ENCODE peak calls at places on chromosomes 12 and 14, in four cellular contexts. T, W, D and O are unnamed samples.

GRCh38 chr12:42237052-42237852 is 796 bp downstream of the YAF2 start:
- DNase-seq in T (peak; percentile 55), W (peak; percentile 64), D (peak; percentile 73), O (peak; percentile 90)

GRCh38 chr14:104326848-104327247 is 188.5 kb downstream of the KIF26A start:
- DNase-seq in T (no peak), W (no peak), D (no peak), O (no peak)

GRCh38 chr14:22472935-22473854 is 115.8 kb downstream of the DAD1 start:
- DNase-seq in T (peak; percentile 53), W (peak; percentile 40), D (no peak), O (no peak)

GRCh38 chr12:33438890-33439586 is 581 bp downstream of the SYT10 start:
- DNase-seq in T (no peak), W (no peak), D (peak; percentile 12), O (no peak)

GRCh38 chr12:13727707-13728147 is 253.7 kb downstream of the GRIN2B start:
- DNase-seq in T (no peak), W (no peak), D (no peak), O (no peak)

GRCh38 chr12:131164096-131164872 is 210.6 kb downstream of the ADGRD1 start:
- DNase-seq in T (no peak), W (no peak), D (no peak), O (no peak)

GRCh38 chr14:37036669-37037341 is 135.6 kb downstream of the SLC25A21 start:
- DNase-seq in T (no peak), W (no peak), D (no peak), O (peak; percentile 11)

GRCh38 chr12:49389092-49389703 is 21.9 kb downstream of the SPATS2 start:
- DNase-seq in T (peak; percentile 27), W (no peak), D (no peak), O (peak; percentile 64)

GRCh38 chr12:14833952-14834351 is 9.4 kb downstream of the ART4 start:
- DNase-seq in T (no peak), W (no peak), D (no peak), O (no peak)

GRCh38 chr14:98210045-98210678 is 1061.8 kb downstream of the BCL11B start:
- DNase-seq in T (no peak), W (no peak), D (no peak), O (no peak)

GRCh38 chr14:66345986-66346385 is 140.2 kb upstream of the CCDC196 start:
- DNase-seq in T (no peak), W (no peak), D (no peak), O (no peak)

GRCh38 chr14:51677738-51678137 is 26.0 kb downstream of the FRMD6 start:
- DNase-seq in T (no peak), W (no peak), D (no peak), O (no peak)

GRCh38 chr14:51677276-51677675 is 25.6 kb downstream of the FRMD6 start:
- DNase-seq in T (no peak), W (no peak), D (no peak), O (no peak)

GRCh38 chr14:51676549-51676948 is 24.8 kb downstream of the FRMD6 start:
- DNase-seq in T (no peak), W (no peak), D (no peak), O (no peak)

GRCh38 chr14:51668870-51669269 is 17.2 kb downstream of the FRMD6 start:
- DNase-seq in T (no peak), W (no peak), D (no peak), O (no peak)

GRCh38 chr14:51674294-51675002 is 22.7 kb downstream of the FRMD6 start:
- DNase-seq in T (no peak), W (no peak), D (no peak), O (no peak)
- H3K4me3 ChIP-seq in T (no peak overlapping the region), W (no peak overlapping the region), D (no peak overlapping the region), O (no peak overlapping the region)

GRCh38 chr14:73774244-73774575 is 60.0 kb upstream of the PNMA1 start:
- DNase-seq in T (no peak), W (no peak), D (no peak), O (no peak)

GRCh38 chr14:73774671-73775070 is 60.5 kb upstream of the PNMA1 start:
- DNase-seq in T (no peak), W (no peak), D (no peak), O (no peak)

GRCh38 chr14:73770977-73771847 is 57.0 kb upstream of the PNMA1 start:
- DNase-seq in T (no peak), W (no peak), D (no peak), O (no peak)

GRCh38 chr14:73773441-73774243 is 59.5 kb upstream of the PNMA1 start:
- DNase-seq in T (no peak), W (no peak), D (no peak), O (no peak)

GRCh38 chr14:73771848-73772705 is 57.9 kb upstream of the PNMA1 start:
- DNase-seq in T (no peak), W (peak; percentile 74), D (peak; percentile 79), O (peak; percentile 76)
- TF ChIP-seq CTCF in T (no peak), W (no peak), D (no peak), O (no peak)

GRCh38 chr14:92436115-92436776 is 77.3 kb upstream of the RIN3 start:
- DNase-seq in T (no peak), W (no peak), D (no peak), O (no peak)
- H3K27me3 ChIP-seq in T (no peaks in the 10 kb centered on the region), W (no peaks in the 10 kb centered on the region), D (no peaks in the 10 kb centered on the region), O (peaks cover 3% of the 10 kb centered on the region)

DNA sequence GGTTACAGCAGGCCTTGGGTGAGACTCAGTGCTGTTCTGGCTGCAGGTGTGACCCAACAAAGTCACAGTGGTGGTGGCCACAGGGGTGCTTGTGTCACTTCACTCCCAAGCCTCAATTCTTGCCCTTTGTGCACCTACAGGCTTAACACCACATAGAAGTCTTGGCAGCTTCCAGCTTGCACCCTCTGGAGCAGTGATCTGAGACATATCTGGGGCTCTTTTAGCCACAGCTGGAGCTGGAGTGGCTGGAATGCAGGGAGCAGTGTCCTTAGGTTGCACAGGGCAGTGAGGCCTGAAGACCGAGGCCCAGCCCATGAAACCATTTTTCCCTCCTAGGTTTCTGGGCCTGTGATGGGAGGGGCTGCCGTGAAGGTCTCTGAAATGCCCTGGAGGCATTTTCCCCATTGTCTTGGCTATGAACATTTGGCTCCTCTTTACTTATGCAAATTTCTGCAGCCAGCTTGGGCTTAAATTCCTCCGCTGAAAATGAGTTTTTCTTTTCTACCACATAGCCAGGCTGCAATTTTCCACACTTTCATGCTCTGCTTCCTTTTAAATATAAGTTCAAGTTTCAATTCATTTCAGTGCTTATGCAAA is 37.7 kb downstream of the ADAM21 start:
- DNase-seq in T (no peak), W (no peak), D (no peak), O (no peak)
- H3K4me3 ChIP-seq in T (no peak overlapping the region), W (no peak overlapping the region), D (no peak overlapping the region), O (no peak overlapping the region)

GRCh38 chr12:125125271-125125670 is 60.0 kb downstream of the AACS start:
- DNase-seq in T (no peak), W (no peak), D (no peak), O (no peak)

GRCh38 chr12:125120566-125120965 is 55.3 kb downstream of the AACS start:
- DNase-seq in T (no peak), W (no peak), D (no peak), O (no peak)

GRCh38 chr12:125124320-125124966 is 59.2 kb downstream of the AACS start:
- DNase-seq in T (no peak), W (no peak), D (no peak), O (no peak)

GRCh38 chr12:125121095-125121494 is 55.9 kb downstream of the AACS start:
- DNase-seq in T (no peak), W (no peak), D (no peak), O (no peak)

GRCh38 chr12:125122668-125123067 is 57.4 kb downstream of the AACS start:
- DNase-seq in T (no peak), W (no peak), D (no peak), O (no peak)
- TF ChIP-seq CTCF in T (no peak), W (no peak), D (no peak), O (no peak)

GRCh38 chr14:56797003-56797568 is 13.2 kb downstream of the OTX2 start:
- DNase-seq in T (no peak), W (no peak), D (no peak), O (no peak)

GRCh38 chr14:56794557-56795283 is 15.6 kb downstream of the OTX2 start:
- DNase-seq in T (no peak), W (no peak), D (no peak), O (no peak)

GRCh38 chr14:56795284-56795622 is 15.0 kb downstream of the OTX2 start:
- DNase-seq in T (no peak), W (no peak), D (no peak), O (no peak)

GRCh38 chr14:56797569-56798446 is 12.5 kb downstream of the OTX2 start:
- DNase-seq in T (no peak), W (no peak), D (no peak), O (no peak)

DNA sequence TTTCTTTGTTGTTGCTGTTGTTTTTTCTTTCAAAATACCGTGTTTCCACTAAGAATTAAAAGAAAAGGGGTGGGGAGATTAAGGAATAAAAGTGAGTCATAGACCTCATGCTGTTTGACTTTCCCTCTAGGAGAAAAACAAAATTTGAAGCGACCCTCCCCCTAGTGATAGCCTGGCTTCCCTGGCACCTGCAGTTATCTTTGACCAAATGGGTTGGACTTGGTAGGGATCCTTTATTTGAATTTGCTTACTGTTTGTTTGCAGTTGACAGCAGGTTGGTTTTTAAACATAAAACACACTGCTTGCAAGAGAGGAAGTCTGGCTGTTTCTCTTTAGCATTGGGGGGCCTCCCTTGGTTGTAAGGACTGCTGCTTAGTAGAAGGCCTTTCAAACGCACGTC is 14.0 kb downstream of the OTX2 start:
- DNase-seq in T (no peak), W (no peak), D (no peak), O (no peak)
- H3K27me3 ChIP-seq in T (peaks cover 4% of the 10 kb centered on the region), W (peaks cover 79% of the 10 kb centered on the region), D (no peaks in the 10 kb centered on the region), O (peaks cover 93% of the 10 kb centered on the region)